ENCODE peak calls at places on chromosomes 5 and 9, in four cellular contexts. W is kidney glomerular epithelial cell, E is GM18507, O is endodermal cell. A is an unnamed sample.

GRCh38 chr5:154366353-154366752 is 79.4 kb upstream of the SAP30L start:
- DNase-seq in E (no peak), W (no peak), O (no peak), A (no peak)

GRCh38 chr9:97696025-97696822 is 916 bp downstream of the XPA start:
- DNase-seq in E (no peak), O (no peak), W (peak; percentile 28), A (no peak)

GRCh38 chr9:136352682-136353081 is 10.9 kb downstream of the DNLZ start:
- DNase-seq in E (no peak), W (no peak), O (no peak), A (no peak)

GRCh38 chr5:173916233-173916632 is 28.1 kb downstream of the CPEB4 start:
- DNase-seq in E (no peak), O (no peak), W (no peak), A (no peak)

GRCh38 chr5:84287964-84288363 is 96.7 kb downstream of the EDIL3 start:
- DNase-seq in E (no peak), O (no peak), W (peak; percentile 27), A (no peak)

GRCh38 chr9:20356392-20357206 is 265.7 kb downstream of the MLLT3 start:
- DNase-seq in O (peak; percentile 88), W (peak; percentile 90), E (no peak), A (peak; percentile 53)

GRCh38 chr9:133247632-133248031 is 27.4 kb downstream of the ABO start:
- DNase-seq in O (no peak), W (no peak), E (no peak), A (no peak)

GRCh38 chr9:135085830-135086546 is 1.5 kb upstream of the OLFM1 start:
- DNase-seq in W (peak; percentile 3), E (peak; percentile 39), O (peak; percentile 98), A (peak; percentile 67)

GRCh38 chr9:129033216-129033615 is 3.2 kb upstream of the MIGA2 start:
- DNase-seq in W (no peak), O (no peak), E (no peak), A (no peak)

GRCh38 chr5:97182571-97183099 is 412 bp downstream of the RIOK2 start:
- DNase-seq in W (no peak), E (no peak), O (no peak), A (no peak)

GRCh38 chr9:75539558-75539957 is 350.9 kb upstream of the PCSK5 start:
- DNase-seq in O (no peak), W (no peak), E (no peak), A (no peak)

GRCh38 chr5:149381986-149382338 is 2.9 kb upstream of the IL17B start:
- DNase-seq in O (peak; percentile 97), W (peak; percentile 31), E (peak; percentile 59), A (peak; percentile 86)

GRCh38 chr5:119651496-119651895 is 22.1 kb downstream of the FAM170A start:
- DNase-seq in E (no peak), W (no peak), O (no peak), A (no peak)

GRCh38 chr9:23858234-23858633 is 32.2 kb upstream of the ELAVL2 start:
- DNase-seq in O (no peak), W (no peak), E (no peak), A (no peak)

GRCh38 chr5:59810041-59810440 is 83.5 kb downstream of the PDE4D start:
- DNase-seq in O (peak; percentile 78), E (no peak), W (peak; percentile 55), A (peak; percentile 76)

GRCh38 chr9:134373269-134373668 is 47.0 kb downstream of the RXRA start:
- DNase-seq in W (no peak), O (no peak), E (no peak), A (no peak)

GRCh38 chr5:59955241-59955640 is 61.7 kb upstream of the PDE4D start:
- DNase-seq in E (no peak), O (no peak), W (no peak), A (no peak)

GRCh38 chr9:114372971-114373591 is 14.7 kb downstream of the AKNA start:
- DNase-seq in O (no peak), E (peak; percentile 68), W (peak; percentile 68), A (peak; percentile 77)

GRCh38 chr5:51829691-51830090 is 446.4 kb downstream of the ISL1 start:
- DNase-seq in O (no peak), W (no peak), E (no peak), A (no peak)

GRCh38 chr5:407801-408268 is 35.1 kb upstream of the EXOC3 start:
- DNase-seq in E (no peak), W (no peak), O (no peak), A (peak; percentile 21)

GRCh38 chr9:107274953-107275422 is 8.1 kb upstream of the RAD23B start:
- DNase-seq in W (peak; percentile 97), O (no peak), E (no peak), A (no peak)

GRCh38 chr9:13744233-13744954 is 464.9 kb upstream of the MPDZ start:
- DNase-seq in E (no peak), W (no peak), O (peak; percentile 60), A (no peak)

GRCh38 chr9:132114102-132114707 is 34.5 kb upstream of the MED27 start:
- DNase-seq in W (peak; percentile 12), O (peak; percentile 95), E (no peak), A (no peak)

GRCh38 chr9:128998462-128998861 is 29.7 kb downstream of the SH3GLB2 start:
- DNase-seq in E (no peak), W (no peak), O (no peak), A (no peak)

GRCh38 chr5:159135896-159136531 is 36.3 kb upstream of the EBF1 start:
- DNase-seq in W (peak; percentile 61), E (no peak), O (no peak), A (no peak)

GRCh38 chr9:101639301-101639700 is 44.5 kb upstream of the PPP3R2 start:
- DNase-seq in W (no peak), O (no peak), E (no peak), A (no peak)

GRCh38 chr9:83199240-83199639 is 136.3 kb upstream of the RASEF start:
- DNase-seq in O (peak; percentile 65), E (no peak), W (peak; percentile 72), A (no peak)

GRCh38 chr5:1005362-1005851 is 3.2 kb upstream of the NKD2 start:
- DNase-seq in O (no peak), W (no peak), E (no peak), A (peak; percentile 46)

A was measured in mucosa of descending colon.